ENCODE peak calls at places on chromosomes 3 and 15, in seven cellular contexts. J is GM23248; L is uterus; Q is naive thymus-derived CD4-positive, alpha-beta T cell; H is stomach; O is fibroblast of lung; T is right cardiac atrium. M is an unnamed sample.

GRCh38 chr15:35308802-35309201 is 223.7 kb upstream of the NANOGP8 start:
- DNase-seq in L (peak), Q (no peak), H (no peak), J (peak), T (peak), O (peak), M (no peak)

GRCh38 chr3:113514265-113514769 is 639 bp downstream of the SPICE1 start:
- DNase-seq in T (no peak), H (no peak), L (no peak), Q (no peak), O (no peak), J (peak), M (no peak)

GRCh38 chr3:14177580-14178246 is 688 bp downstream of the XPC start:
- DNase-seq in J (no peak), H (no peak), T (no peak), L (no peak), O (no peak), Q (no peak), M (no peak)

GRCh38 chr3:129184396-129184656 is 630 bp upstream of the CNBP start:
- DNase-seq in H (no peak), Q (peak), J (peak), O (no peak), L (no peak), T (no peak), M (peak)

GRCh38 chr3:128424508-128425069 is 42.1 kb downstream of the DNAJB8 start:
- DNase-seq in L (peak), Q (no peak), T (no peak), O (peak), H (no peak), J (peak), M (no peak)

GRCh38 chr3:58032186-58032585 is 24.0 kb downstream of the FLNB start:
- DNase-seq in H (no peak), Q (no peak), J (peak), L (no peak), T (no peak), O (no peak), M (no peak)

GRCh38 chr15:72227192-72227586 is 3.8 kb downstream of the PKM start:
- DNase-seq in J (peak), Q (peak), T (no peak), O (peak), H (no peak), L (peak), M (peak)

GRCh38 chr3:55218577-55218976 is 268.5 kb downstream of the WNT5A start:
- DNase-seq in O (no peak), Q (no peak), L (no peak), J (no peak), H (no peak), T (no peak), M (no peak)

GRCh38 chr3:34808287-34808686 is 831.0 kb upstream of the ARPP21 start:
- DNase-seq in O (no peak), L (no peak), Q (no peak), J (no peak), H (no peak), T (no peak), M (no peak)

GRCh38 chr15:89413877-89414276 is 79.3 kb upstream of the POLG start:
- DNase-seq in T (no peak), Q (no peak), L (no peak), J (no peak), O (no peak), H (no peak), M (no peak)

GRCh38 chr3:88038561-88038960 is 20.2 kb downstream of the CGGBP1 start:
- DNase-seq in L (no peak), T (no peak), O (no peak), H (no peak), J (peak), Q (no peak), M (no peak)

GRCh38 chr15:68719051-68719450 is 101.6 kb downstream of the ANP32A start:
- DNase-seq in T (no peak), Q (no peak), J (no peak), H (no peak), L (no peak), O (no peak), M (no peak)

GRCh38 chr3:48639944-48640606 is 4.8 kb upstream of the SLC26A6 start:
- DNase-seq in J (no peak), T (no peak), L (no peak), H (no peak), Q (no peak), O (no peak), M (no peak)

GRCh38 chr15:66657062-66658020 is 44.7 kb upstream of the SMAD6 start:
- DNase-seq in O (no peak), J (no peak), H (no peak), Q (no peak), L (no peak), T (no peak), M (no peak)
- H3K27ac ChIP-seq in O (no peak), J (no peak), H (no peak), Q (no peak), L (no peak), T (peak), M (no peak)

GRCh38 chr15:101316529-101316928 is 21.5 kb upstream of the SNRPA1 start:
- DNase-seq in H (no peak), T (no peak), L (no peak), Q (no peak), O (no peak), J (no peak), M (no peak)
- H3K27ac ChIP-seq in H (no peak), T (no peak), L (no peak), Q (no peak), O (no peak), J (no peak), M (no peak)

DNA sequence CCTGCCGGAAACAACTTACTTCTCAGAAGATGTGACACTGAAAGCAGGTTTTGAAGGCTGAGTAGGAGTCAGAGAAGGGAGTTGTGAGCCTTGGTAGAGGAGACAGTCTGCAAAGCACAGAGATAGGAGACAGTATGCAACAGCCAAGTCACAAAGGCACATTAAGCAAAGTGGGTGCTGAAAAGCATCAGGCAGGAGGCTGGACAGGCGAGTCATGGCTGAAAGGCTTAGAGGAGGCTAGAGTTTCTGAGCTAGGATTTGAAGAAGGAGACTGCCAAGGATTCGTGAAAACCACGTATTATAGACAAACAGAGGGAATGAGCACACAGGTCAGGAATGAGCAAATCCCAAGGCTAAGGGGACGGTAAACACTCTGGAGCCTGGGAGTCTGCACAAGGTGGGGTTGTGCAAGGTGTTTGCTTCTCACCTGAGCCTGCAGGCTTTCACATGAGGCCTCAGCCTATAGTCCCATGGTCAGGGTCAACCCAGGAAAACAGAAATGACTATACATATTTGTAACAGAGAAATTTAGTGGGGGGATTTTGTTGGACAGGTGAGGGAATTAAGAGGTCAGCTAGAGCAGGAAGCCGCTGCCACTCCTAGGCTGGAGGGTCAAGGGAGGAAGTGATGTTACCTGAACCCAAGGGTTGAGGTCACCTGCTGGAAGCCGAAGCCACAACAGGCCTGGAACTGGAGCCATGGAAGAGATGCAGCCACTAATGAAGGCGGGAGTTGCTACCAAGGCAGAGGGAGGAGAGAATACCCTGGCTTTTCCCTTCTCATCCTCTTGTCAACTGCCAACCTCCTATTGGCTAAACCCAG is 23.1 kb upstream of the TRIM71 start:
- DNase-seq in O (peak), L (no peak), H (no peak), T (no peak), Q (no peak), J (peak), M (no peak)
- H3K27ac ChIP-seq in O (no peak), L (no peak), H (no peak), T (no peak), Q (no peak), J (no peak), M (no peak)

GRCh38 chr3:56773588-56774330 is 28.0 kb downstream of the ARHGEF3 start:
- DNase-seq in L (no peak), Q (no peak), J (no peak), T (no peak), H (no peak), O (no peak), M (no peak)
- H3K27ac ChIP-seq in L (peak), Q (peak), J (no peak), T (no peak), H (no peak), O (no peak), M (no peak)